ENCODE peak calls at places on chromosomes 12 and 14, in five cellular contexts. Y, H, W, F and M are unnamed samples.
A peak's percentile ranks its signal among the peaks of the same experiment; 100 is the strongest.

GRCh38 chr12:981176-981828 is 9.7 kb upstream of the ERC1 start:
- DNase-seq in Y (peak; percentile 70), H (no peak), W (no peak), F (no peak), M (no peak)

GRCh38 chr14:48398675-48399282 is 723.4 kb upstream of the MDGA2 start:
- DNase-seq in Y (peak; percentile 19), H (peak; percentile 45), W (no peak), F (no peak), M (no peak)

GRCh38 chr14:75132374-75133086 is 5.7 kb upstream of the NEK9 start:
- DNase-seq in Y (peak; percentile 71), H (peak; percentile 78), W (no peak), F (no peak), M (peak; percentile 79)

GRCh38 chr14:51609987-51610283 is 41.8 kb upstream of the FRMD6 start:
- DNase-seq in Y (no peak), H (peak; percentile 53), W (no peak), F (no peak), M (no peak)

GRCh38 chr12:108332791-108333382 is 6.2 kb downstream of the CMKLR1 start:
- DNase-seq in Y (no peak), H (peak; percentile 89), W (peak; percentile 85), F (peak; percentile 51), M (peak; percentile 67)

GRCh38 chr14:101797785-101798342 is 36.4 kb downstream of the PPP2R5C start:
- DNase-seq in Y (no peak), H (no peak), W (no peak), F (peak; percentile 48), M (no peak)

GRCh38 chr12:64679487-64679983 is 69.2 kb downstream of the RASSF3 start:
- DNase-seq in Y (peak; percentile 92), H (peak; percentile 88), W (peak; percentile 94), F (peak; percentile 78), M (peak; percentile 93)

GRCh38 chr12:94169495-94169894 is 21.1 kb downstream of the PLXNC1 start:
- DNase-seq in Y (no peak), H (no peak), W (no peak), F (no peak), M (no peak)

GRCh38 chr12:47707355-47707754 is 1.5 kb upstream of the RPAP3 start:
- DNase-seq in Y (no peak), H (no peak), W (no peak), F (no peak), M (no peak)
- H3K4me3 ChIP-seq in Y (no peak overlapping the region), H (peak overlapping the region; percentile 89), W (no peak overlapping the region), F (peak overlapping the region; percentile 97), M (no peak overlapping the region)

DNA sequence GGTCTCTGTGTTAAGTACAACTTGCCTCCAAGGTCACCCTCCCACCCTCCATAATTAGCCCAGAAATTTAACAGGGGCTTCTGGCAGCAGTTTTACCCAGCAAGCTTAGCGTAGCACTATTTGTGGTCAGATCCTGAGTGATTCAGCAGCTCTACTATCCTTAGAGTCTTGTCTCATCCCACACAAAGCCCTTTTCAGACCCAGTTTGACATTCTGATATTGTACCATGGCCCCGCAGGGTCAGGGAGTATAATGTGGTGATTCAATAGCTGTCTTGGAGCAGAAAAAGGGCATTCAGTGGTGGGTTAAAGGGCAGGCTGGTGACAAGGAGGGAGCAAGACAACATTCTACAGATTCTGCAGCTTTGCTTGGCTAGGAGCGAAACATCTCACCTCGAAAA is 153.8 kb upstream of the DDHD1 start:
- DNase-seq in Y (peak; percentile 33), H (peak; percentile 68), W (no peak), F (no peak), M (no peak)
- H3K4me3 ChIP-seq in Y (peak overlapping the region; percentile 57), H (peak overlapping the region; percentile 74), W (no peak overlapping the region), F (peak overlapping the region; percentile 57), M (no peak overlapping the region)

GRCh38 chr12:10101648-10102220 is 2.9 kb upstream of the CLEC1A start:
- DNase-seq in Y (no peak), H (peak; percentile 20), W (no peak), F (no peak), M (no peak)

GRCh38 chr12:10097521-10097920 is 1.3 kb downstream of the CLEC1A start:
- DNase-seq in Y (no peak), H (peak; percentile 8), W (no peak), F (no peak), M (no peak)

GRCh38 chr12:10095971-10096370 is 2.8 kb downstream of the CLEC1A start:
- DNase-seq in Y (no peak), H (no peak), W (no peak), F (no peak), M (no peak)

GRCh38 chr12:10101042-10101579 is 2.3 kb upstream of the CLEC1A start:
- DNase-seq in Y (peak; percentile 65), H (peak; percentile 88), W (no peak), F (no peak), M (no peak)

DNA sequence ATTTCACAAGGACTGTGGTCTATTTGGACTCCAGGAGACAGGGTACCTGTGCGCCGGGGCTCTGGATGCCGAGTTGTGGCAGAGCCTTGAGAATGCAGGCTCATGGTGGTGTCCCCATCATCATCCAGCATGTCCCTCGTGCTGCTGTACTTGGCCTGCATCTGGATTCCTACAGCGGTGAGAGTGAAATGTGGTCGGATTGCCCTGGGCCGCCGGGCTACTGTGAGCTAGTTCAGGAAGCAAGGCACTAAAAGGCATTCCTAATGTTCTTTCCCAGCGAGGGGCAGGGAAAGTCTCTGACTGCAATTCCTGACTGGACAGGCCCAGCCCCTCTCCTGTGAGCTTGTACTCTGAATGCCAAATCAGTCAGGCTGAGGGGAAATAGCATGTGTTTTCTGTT is at the start of gene CLEC1A:
- DNase-seq in Y (no peak), H (no peak), W (no peak), F (peak; percentile 23), M (no peak)
- H3K4me3 ChIP-seq in Y (no peak within 1 kb of the TSS), H (no peak within 1 kb of the TSS), W (peak within 1 kb of the TSS; percentile 28), F (peak within 1 kb of the TSS; percentile 60), M (no peak within 1 kb of the TSS)

DNA sequence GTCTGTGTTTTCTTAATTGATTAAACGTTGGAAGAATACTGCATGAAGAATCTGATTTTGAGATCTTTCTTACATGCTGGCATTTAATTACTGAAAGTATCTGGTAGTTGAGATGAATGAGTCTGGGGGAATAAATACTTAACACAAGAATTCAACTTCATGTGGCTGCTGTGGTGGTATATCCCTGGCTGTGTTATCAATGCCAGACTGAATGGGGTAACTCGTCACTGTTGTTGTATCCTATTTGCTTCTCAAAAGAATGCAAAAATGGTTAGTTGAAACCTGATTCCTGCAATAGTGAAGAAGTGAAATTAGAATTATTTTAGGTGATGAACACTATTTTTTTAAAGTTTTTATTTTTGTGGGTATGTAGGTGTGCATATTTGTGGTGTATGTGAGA is 72.5 kb downstream of the HMGA2 start:
- DNase-seq in Y (no peak), H (no peak), W (no peak), F (no peak), M (no peak)
- H3K4me3 ChIP-seq in Y (no peak overlapping the region), H (no peak overlapping the region), W (no peak overlapping the region), F (no peak overlapping the region), M (no peak overlapping the region)

GRCh38 chr12:92952394-92952793 is 23.3 kb upstream of the EEA1 start:
- DNase-seq in Y (no peak), H (no peak), W (no peak), F (no peak), M (no peak)

GRCh38 chr12:92950011-92950410 is 20.9 kb upstream of the EEA1 start:
- DNase-seq in Y (no peak), H (no peak), W (no peak), F (no peak), M (no peak)

GRCh38 chr12:92951006-92951405 is 21.9 kb upstream of the EEA1 start:
- DNase-seq in Y (no peak), H (no peak), W (no peak), F (no peak), M (no peak)

GRCh38 chr12:92947589-92948215 is 18.6 kb upstream of the EEA1 start:
- DNase-seq in Y (no peak), H (no peak), W (no peak), F (no peak), M (no peak)

GRCh38 chr12:92949466-92949865 is 20.4 kb upstream of the EEA1 start:
- DNase-seq in Y (no peak), H (no peak), W (no peak), F (no peak), M (no peak)
- H3K4me3 ChIP-seq in Y (no peak overlapping the region), H (no peak overlapping the region), W (no peak overlapping the region), F (no peak overlapping the region), M (no peak overlapping the region)